ENCODE peak calls at places on chromosomes 11 and 22, in nine cellular contexts. E, T, B, L, G, X, K, Y and U are unnamed samples.

GRCh38 chr22:40058265-40058664 is 63.5 kb downstream of the FAM83F start:
- DNase-seq in E (no peak), K (no peak), Y (no peak), L (no peak), X (no peak), G (no peak), T (no peak), B (no peak), U (no peak)

GRCh38 chr11:61924016-61924360 is 6.6 kb upstream of the RAB3IL1 start:
- DNase-seq in X (no peak), K (no peak), E (no peak), L (no peak), T (no peak), G (no peak), B (no peak), Y (no peak), U (no peak)

GRCh38 chr11:46296520-46297448 is 19.3 kb downstream of the CREB3L1 start:
- DNase-seq in B (no peak), Y (no peak), G (no peak), L (no peak), K (no peak), E (peak), X (peak), T (no peak), U (peak)

GRCh38 chr22:20160041-20160440 is 9.2 kb upstream of the CCDC188 start:
- DNase-seq in X (no peak), L (no peak), B (no peak), T (no peak), E (no peak), Y (no peak), G (no peak), K (no peak), U (no peak)

GRCh38 chr11:2517016-2517385 is 72.2 kb downstream of the KCNQ1 start:
- DNase-seq in B (peak), L (no peak), Y (no peak), X (peak), T (no peak), E (no peak), K (peak), G (no peak), U (peak)

GRCh38 chr22:31206896-31207687 is 5.0 kb upstream of the LIMK2 start:
- DNase-seq in G (no peak), X (no peak), T (peak), Y (no peak), K (no peak), B (peak), L (no peak), E (no peak), U (no peak)

GRCh38 chr11:46275964-46276641 is 1.4 kb upstream of the CREB3L1 start:
- DNase-seq in E (no peak), K (no peak), X (peak), T (peak), G (no peak), B (no peak), L (no peak), Y (no peak), U (no peak)

GRCh38 chr11:118634435-118635236 is 27.2 kb downstream of the PHLDB1 start:
- DNase-seq in K (peak), B (no peak), Y (no peak), L (no peak), G (no peak), X (peak), E (peak), T (peak), U (no peak)

GRCh38 chr11:76444065-76444383 is 794 bp upstream of the EMSY start:
- DNase-seq in T (no peak), Y (no peak), G (no peak), E (no peak), X (no peak), B (no peak), K (no peak), L (no peak), U (no peak)

GRCh38 chr11:1868636-1869291 is 15.9 kb downstream of the LSP1 start:
- DNase-seq in X (peak), Y (no peak), B (no peak), E (no peak), K (no peak), T (no peak), L (no peak), G (no peak), U (no peak)

GRCh38 chr22:45308624-45309421 is 911 bp upstream of the FAM118A start:
- DNase-seq in G (peak), E (no peak), T (no peak), K (no peak), L (no peak), X (peak), Y (no peak), B (no peak), U (no peak)

GRCh38 chr11:3055881-3056280 is 1.3 kb downstream of the CARS1 start:
- DNase-seq in T (no peak), G (no peak), X (peak), Y (no peak), E (no peak), B (peak), L (no peak), K (no peak), U (no peak)

GRCh38 chr11:85682330-85683305 is 3.4 kb downstream of the CCDC89 start:
- DNase-seq in X (peak), L (no peak), B (peak), Y (peak), K (peak), T (peak), G (peak), E (peak), U (no peak)

GRCh38 chr11:112381578-112381977 is 120.9 kb upstream of the PLET1 start:
- DNase-seq in B (no peak), G (no peak), K (no peak), Y (no peak), E (no peak), T (no peak), L (no peak), X (no peak), U (peak)

GRCh38 chr11:69593851-69594250 is 47.1 kb upstream of the CCND1 start:
- DNase-seq in L (no peak), B (no peak), X (no peak), Y (no peak), G (no peak), K (no peak), T (no peak), E (no peak), U (no peak)

GRCh38 chr11:10305262-10305963 is 540 bp downstream of the ADM start:
- DNase-seq in L (no peak), G (no peak), T (no peak), E (peak), Y (peak), K (peak), B (no peak), X (peak), U (no peak)

GRCh38 chr11:3609416-3610265 is 32.2 kb downstream of the ART5 start:
- DNase-seq in Y (peak), B (no peak), X (no peak), G (peak), T (no peak), K (no peak), E (peak), L (no peak), U (no peak)

GRCh38 chr11:29623144-29623722 is 393.6 kb downstream of the KCNA4 start:
- DNase-seq in B (no peak), K (no peak), Y (no peak), G (no peak), E (no peak), L (no peak), X (no peak), T (no peak), U (no peak)

GRCh38 chr11:104329043-104329442 is 165.1 kb upstream of the PDGFD start:
- DNase-seq in Y (no peak), G (no peak), T (no peak), B (no peak), X (no peak), E (no peak), K (no peak), L (no peak), U (no peak)

GRCh38 chr11:60625262-60625661 is 74.2 kb upstream of the MS4A8 start:
- DNase-seq in T (no peak), E (peak), X (no peak), B (no peak), L (no peak), K (no peak), G (peak), Y (no peak), U (no peak)
- TF ChIP-seq CTCF in T (no peak), E (no peak), X (peak), B (no peak), L (peak), K (no peak), G (peak), Y (peak), U (peak)

GRCh38 chr11:128643661-128644060 is 50.2 kb upstream of the FLI1 start:
- DNase-seq in L (no peak), G (no peak), X (no peak), T (no peak), E (no peak), Y (no peak), B (no peak), K (no peak), U (no peak)
- TF ChIP-seq CTCF in L (no peak), G (no peak), X (no peak), T (no peak), E (no peak), Y (no peak), B (no peak), K (no peak), U (no peak)

GRCh38 chr11:97225794-97226193 is 836.0 kb downstream of the JRKL start:
- DNase-seq in G (no peak), X (no peak), L (no peak), E (no peak), Y (no peak), K (no peak), B (no peak), T (no peak), U (no peak)

GRCh38 chr11:97224396-97224795 is 834.6 kb downstream of the JRKL start:
- DNase-seq in Y (no peak), K (no peak), T (no peak), L (no peak), B (no peak), G (no peak), E (no peak), X (no peak), U (no peak)
- TF ChIP-seq CTCF in Y (no peak), K (no peak), T (no peak), L (no peak), B (no peak), G (no peak), E (no peak), X (no peak), U (no peak)

DNA sequence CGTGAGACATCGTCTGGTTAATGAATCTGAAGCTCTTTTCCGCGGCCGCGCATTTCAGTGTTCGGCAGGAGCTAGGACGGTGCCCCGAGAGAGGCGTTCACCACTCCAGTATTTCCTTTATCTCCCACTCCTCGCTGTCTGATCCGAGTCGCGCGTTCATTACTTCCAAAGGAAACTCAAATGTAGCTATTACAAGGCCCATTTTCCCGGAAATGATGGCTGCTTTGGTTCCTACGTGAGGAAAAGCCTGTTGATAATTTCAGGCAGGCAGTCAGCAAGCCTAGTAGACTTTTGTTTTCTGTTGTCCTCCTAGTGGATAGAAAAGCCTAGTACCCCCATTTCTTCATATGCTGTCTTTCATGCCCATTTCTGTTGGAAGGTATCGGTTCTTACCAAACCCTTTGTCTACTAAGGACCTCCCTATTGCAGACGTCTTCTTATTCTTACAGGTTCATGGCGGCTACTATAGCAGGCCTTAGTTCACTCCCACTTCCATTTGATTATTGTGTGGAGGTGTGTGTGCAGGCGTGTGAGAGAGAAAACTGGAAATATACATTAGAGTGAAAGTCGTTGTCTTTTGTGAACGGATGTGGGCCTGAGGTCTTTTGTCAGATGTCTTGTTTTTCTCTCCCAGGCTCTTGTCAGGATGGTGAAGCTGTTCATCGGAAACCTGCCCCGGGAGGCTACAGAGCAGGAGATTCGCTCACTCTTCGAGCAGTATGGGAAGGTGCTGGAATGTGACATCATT is 737 bp downstream of the RBM4 start:
- DNase-seq in T (no peak), L (no peak), K (peak), Y (no peak), E (peak), B (no peak), X (no peak), G (peak), U (no peak)
- TF ChIP-seq CTCF in T (no peak), L (no peak), K (no peak), Y (no peak), E (no peak), B (no peak), X (no peak), G (peak), U (peak)

GRCh38 chr22:50577987-50578775 is at the start of gene CPT1B:
- DNase-seq in Y (no peak), B (peak), X (no peak), K (no peak), L (no peak), G (no peak), T (no peak), E (peak), U (no peak)
- TF ChIP-seq CTCF in Y (no peak), B (no peak), X (no peak), K (no peak), L (no peak), G (no peak), T (no peak), E (no peak), U (no peak)

GRCh38 chr11:73978576-73979086 is 4.0 kb downstream of the UCP2 start:
- DNase-seq in X (no peak), E (no peak), Y (no peak), L (no peak), T (no peak), G (no peak), K (no peak), B (no peak), U (no peak)

GRCh38 chr11:73980001-73980960 is 2.4 kb downstream of the UCP2 start:
- DNase-seq in X (peak), T (peak), E (peak), K (peak), L (peak), G (peak), Y (peak), B (peak), U (no peak)

GRCh38 chr11:73982990-73983763 is 534 bp upstream of the UCP2 start:
- DNase-seq in G (peak), K (peak), L (peak), T (peak), X (peak), Y (peak), E (peak), B (peak), U (peak)

GRCh38 chr11:73982595-73982989 is at the start of gene UCP2:
- DNase-seq in G (peak), Y (peak), K (peak), L (no peak), E (peak), B (peak), T (peak), X (peak), U (peak)

DNA sequence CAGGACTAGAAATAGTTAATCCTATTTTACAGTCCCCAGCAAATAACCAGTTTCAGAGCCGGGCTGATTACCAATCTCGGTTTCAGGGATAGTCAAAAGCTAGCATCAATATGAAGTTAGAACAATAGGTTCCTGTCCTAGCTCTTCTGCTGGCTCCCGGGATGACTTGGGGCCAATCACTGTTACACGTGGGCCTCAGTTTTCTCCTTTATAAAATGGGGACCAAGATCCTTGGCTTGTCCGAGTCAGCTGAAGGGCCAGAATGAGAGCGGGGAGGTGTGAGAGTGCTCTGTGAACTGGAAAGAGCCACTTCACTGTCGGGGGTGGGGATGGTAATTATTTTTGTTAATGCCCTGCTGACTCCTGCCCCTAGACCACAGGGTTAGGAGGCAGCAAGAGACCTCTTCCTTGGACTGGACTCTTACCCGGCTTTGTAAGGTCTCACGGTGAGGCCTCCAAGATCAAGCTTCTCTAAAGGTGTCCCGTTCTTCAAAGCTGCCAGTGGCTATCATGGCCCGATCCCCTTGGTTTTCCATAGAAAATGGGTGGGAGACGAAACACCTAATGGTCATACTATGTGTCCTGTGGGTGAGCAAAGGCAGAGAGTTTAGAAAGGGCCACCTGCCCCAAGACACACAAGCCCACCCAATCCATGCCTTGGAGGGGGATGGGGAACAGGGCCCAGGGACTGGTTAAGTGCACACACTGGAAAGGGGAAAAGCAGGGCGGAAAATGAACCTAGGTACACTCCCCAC is 1.4 kb downstream of the UCP2 start:
- DNase-seq in B (no peak), L (no peak), Y (no peak), K (no peak), X (peak), T (no peak), G (no peak), E (no peak), U (no peak)
- TF ChIP-seq CTCF in B (no peak), L (no peak), Y (no peak), K (no peak), X (no peak), T (no peak), G (no peak), E (no peak), U (no peak)

GRCh38 chr11:41848349-41848748 is 388.9 kb upstream of the LRRC4C start:
- DNase-seq in Y (no peak), K (no peak), L (no peak), B (no peak), T (no peak), G (no peak), E (no peak), X (no peak), U (no peak)

GRCh38 chr11:41849250-41849649 is 389.8 kb upstream of the LRRC4C start:
- DNase-seq in G (no peak), K (no peak), X (no peak), B (no peak), E (no peak), Y (no peak), T (no peak), L (no peak), U (no peak)

GRCh38 chr11:41842673-41843072 is 383.2 kb upstream of the LRRC4C start:
- DNase-seq in K (no peak), L (no peak), E (no peak), Y (no peak), X (peak), T (no peak), G (no peak), B (no peak), U (no peak)

DNA sequence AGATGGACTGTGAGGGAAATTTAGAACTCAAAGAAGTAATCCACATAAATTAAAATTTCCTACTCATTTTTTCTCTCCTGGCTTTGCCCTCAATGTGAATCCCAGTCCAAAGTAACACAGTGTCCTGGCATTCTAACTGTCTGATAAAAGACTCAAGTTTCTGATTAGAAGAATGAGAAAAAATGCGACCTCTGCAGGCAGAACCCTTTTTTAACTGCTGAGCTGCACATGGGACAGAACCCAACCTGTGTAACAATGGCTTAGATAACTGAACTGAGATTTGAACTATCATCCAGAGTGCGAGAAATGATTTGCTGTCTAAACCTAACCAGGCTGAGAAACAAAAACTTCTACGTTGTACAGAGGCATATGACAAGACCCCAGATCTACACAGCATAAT is 385.6 kb upstream of the LRRC4C start:
- DNase-seq in K (no peak), L (no peak), T (no peak), Y (no peak), G (no peak), B (no peak), E (no peak), X (no peak), U (no peak)
- TF ChIP-seq CTCF in K (no peak), L (no peak), T (no peak), Y (no peak), G (no peak), B (no peak), E (no peak), X (no peak), U (no peak)

GRCh38 chr22:22076361-22076760 is 93.8 kb upstream of the TOP3B start:
- DNase-seq in X (no peak), L (no peak), T (no peak), K (no peak), G (no peak), E (no peak), B (no peak), Y (no peak), U (peak)
- TF ChIP-seq CTCF in X (no peak), L (no peak), T (no peak), K (no peak), G (no peak), E (no peak), B (no peak), Y (no peak), U (no peak)

GRCh38 chr11:114400974-114401223 is 433 bp downstream of the RBM7 start:
- DNase-seq in L (no peak), G (no peak), Y (no peak), X (no peak), T (no peak), K (no peak), E (no peak), B (no peak), U (no peak)
- TF ChIP-seq CTCF in L (no peak), G (no peak), Y (no peak), X (no peak), T (no peak), K (peak), E (no peak), B (no peak), U (no peak)